ENCODE peak calls at places on chromosomes 6 and 20, in six cellular contexts. W is colonic mucosa, V is H1, B is fibroblast of lung, F is H9, P is IMR-90. T is an unnamed sample.

GRCh38 chr20:63863798-63864544 is 1.1 kb upstream of the TPD52L2 start:
- DNase-seq in W (peak), V (peak), B (peak), F (peak), P (peak), T (peak)

GRCh38 chr20:50043573-50044352 is 61.0 kb downstream of the SNAI1 start:
- DNase-seq in W (no peak), V (no peak), B (no peak), F (no peak), P (no peak), T (no peak)

GRCh38 chr20:63317601-63318291 is 24.8 kb downstream of the COL20A1 start:
- DNase-seq in W (no peak), V (no peak), B (no peak), F (no peak), P (no peak), T (no peak)

GRCh38 chr6:139144490-139145085 is 9.7 kb downstream of the HECA start:
- DNase-seq in W (no peak), V (no peak), B (no peak), F (no peak), P (no peak), T (no peak)

GRCh38 chr6:28655164-28655563 is 129.5 kb downstream of the GPX5 start:
- DNase-seq in W (no peak), V (no peak), B (no peak), F (no peak), P (no peak), T (no peak)

GRCh38 chr6:166908812-166909211 is 47.5 kb downstream of the RNASET2 start:
- DNase-seq in W (no peak), V (no peak), B (no peak), F (no peak), P (no peak), T (no peak)

GRCh38 chr6:46850781-46851180 is 57.6 kb downstream of the MEP1A start:
- DNase-seq in W (no peak), V (no peak), B (no peak), F (no peak), P (no peak), T (peak)

GRCh38 chr6:135423649-135424128 is 73.9 kb downstream of the AHI1 start:
- DNase-seq in W (no peak), V (no peak), B (peak), F (no peak), P (peak), T (peak)

GRCh38 chr6:158653577-158654354 is 3.9 kb downstream of the SYTL3 start:
- DNase-seq in W (peak), V (no peak), B (peak), F (no peak), P (peak), T (peak)

GRCh38 chr20:58706975-58707681 is 14.5 kb downstream of the NPEPL1 start:
- DNase-seq in W (peak), V (peak), B (no peak), F (no peak), P (no peak), T (no peak)

GRCh38 chr6:125230674-125231073 is 71.1 kb downstream of the HDDC2 start:
- DNase-seq in W (no peak), V (no peak), B (no peak), F (no peak), P (no peak), T (peak)

GRCh38 chr6:155561262-155561970 is 105.8 kb upstream of the NOX3 start:
- DNase-seq in W (no peak), V (no peak), B (peak), F (no peak), P (peak), T (peak)

GRCh38 chr6:88655586-88655985 is 307.8 kb downstream of the RNGTT start:
- DNase-seq in W (no peak), V (no peak), B (no peak), F (no peak), P (no peak), T (no peak)

GRCh38 chr6:139240161-139241010 is 51.4 kb downstream of the TXLNB start:
- DNase-seq in W (peak), V (no peak), B (peak), F (no peak), P (peak), T (peak)

GRCh38 chr20:17898548-17898994 is 70.0 kb downstream of the SNX5 start:
- DNase-seq in W (peak), V (peak), B (peak), F (peak), P (peak), T (peak)

GRCh38 chr20:2559641-2560040 is 23.3 kb downstream of the TMC2 start:
- DNase-seq in W (no peak), V (no peak), B (no peak), F (no peak), P (no peak), T (no peak)

GRCh38 chr6:134683783-134684765 is 265.8 kb downstream of the ALDH8A1 start:
- DNase-seq in W (no peak), V (no peak), B (peak), F (no peak), P (peak), T (peak)

GRCh38 chr20:38138086-38138777 is 26.8 kb downstream of the TGM2 start:
- DNase-seq in W (no peak), V (no peak), B (no peak), F (no peak), P (no peak), T (no peak)

GRCh38 chr6:132054525-132054924 is 103.4 kb upstream of the CCN2 start:
- DNase-seq in W (no peak), V (no peak), B (peak), F (no peak), P (peak), T (peak)

GRCh38 chr6:61887425-61887824 is 398.6 kb downstream of the KHDRBS2 start:
- DNase-seq in W (no peak), V (no peak), B (no peak), F (no peak), P (no peak), T (no peak)

GRCh38 chr6:135222623-135223022 is 41.5 kb downstream of the MYB start:
- DNase-seq in W (no peak), V (no peak), B (no peak), F (no peak), P (no peak), T (no peak)

GRCh38 chr6:27669278-27669797 is 196.4 kb upstream of the ZNF184 start:
- DNase-seq in W (no peak), V (no peak), B (no peak), F (no peak), P (no peak), T (no peak)

GRCh38 chr20:2005831-2006426 is 12.1 kb upstream of the PDYN start:
- DNase-seq in W (peak), V (peak), B (peak), F (peak), P (peak), T (peak)

DNA sequence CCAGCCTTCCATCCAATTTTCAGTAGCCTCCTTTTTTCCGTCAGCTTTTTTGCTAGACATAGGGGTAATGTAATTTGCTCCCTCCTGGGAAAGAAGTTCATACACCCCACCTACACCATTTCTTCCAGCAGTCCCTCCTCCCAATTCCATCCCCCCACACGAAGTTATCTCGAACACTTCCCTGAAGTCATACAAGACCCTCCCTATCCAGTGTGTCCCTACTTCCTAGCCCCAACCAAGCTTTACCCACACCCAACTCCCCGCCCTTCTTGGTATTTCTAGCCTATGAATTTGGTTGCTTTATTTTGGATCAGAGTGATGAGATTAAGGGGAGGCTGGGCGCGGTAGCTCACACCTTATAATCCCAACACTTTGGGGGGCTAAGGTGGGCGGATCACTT is 1.0 kb downstream of the UBE2C start:
- DNase-seq in W (no peak), V (no peak), B (no peak), F (no peak), P (no peak), T (no peak)
- H3K9ac ChIP-seq in W (no peak), V (peak), B (peak), F (peak), P (peak), T (peak)

DNA sequence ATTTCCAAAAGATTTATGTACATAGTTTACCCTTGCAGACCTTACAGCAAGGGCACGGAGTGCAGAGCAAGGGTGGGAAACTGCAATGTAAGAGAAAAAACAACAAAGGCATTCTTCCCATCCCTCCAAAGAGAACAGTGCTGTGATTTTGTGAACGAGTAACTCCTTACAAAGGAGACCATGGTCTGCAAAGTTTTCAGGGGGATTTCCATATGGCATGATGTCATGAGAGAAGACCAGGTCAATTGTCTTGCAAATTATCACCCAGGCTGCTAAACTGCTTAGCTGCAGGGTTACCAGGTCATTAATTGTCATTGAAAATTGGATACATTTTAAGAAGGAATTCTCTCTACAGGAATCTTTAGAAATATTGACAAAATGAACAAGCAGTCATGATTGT is 58.3 kb downstream of the LAMP5 start:
- DNase-seq in W (no peak), V (no peak), B (no peak), F (peak), P (no peak), T (no peak)
- H3K9ac ChIP-seq in W (no peak), V (peak), B (no peak), F (peak), P (no peak), T (no peak)

GRCh38 chr6:613981-614380 is 42.9 kb downstream of the HUS1B start:
- DNase-seq in W (no peak), V (no peak), B (no peak), F (no peak), P (no peak), T (no peak)
- H3K9ac ChIP-seq in W (no peak), V (no peak), B (no peak), F (no peak), P (no peak), T (no peak)

DNA sequence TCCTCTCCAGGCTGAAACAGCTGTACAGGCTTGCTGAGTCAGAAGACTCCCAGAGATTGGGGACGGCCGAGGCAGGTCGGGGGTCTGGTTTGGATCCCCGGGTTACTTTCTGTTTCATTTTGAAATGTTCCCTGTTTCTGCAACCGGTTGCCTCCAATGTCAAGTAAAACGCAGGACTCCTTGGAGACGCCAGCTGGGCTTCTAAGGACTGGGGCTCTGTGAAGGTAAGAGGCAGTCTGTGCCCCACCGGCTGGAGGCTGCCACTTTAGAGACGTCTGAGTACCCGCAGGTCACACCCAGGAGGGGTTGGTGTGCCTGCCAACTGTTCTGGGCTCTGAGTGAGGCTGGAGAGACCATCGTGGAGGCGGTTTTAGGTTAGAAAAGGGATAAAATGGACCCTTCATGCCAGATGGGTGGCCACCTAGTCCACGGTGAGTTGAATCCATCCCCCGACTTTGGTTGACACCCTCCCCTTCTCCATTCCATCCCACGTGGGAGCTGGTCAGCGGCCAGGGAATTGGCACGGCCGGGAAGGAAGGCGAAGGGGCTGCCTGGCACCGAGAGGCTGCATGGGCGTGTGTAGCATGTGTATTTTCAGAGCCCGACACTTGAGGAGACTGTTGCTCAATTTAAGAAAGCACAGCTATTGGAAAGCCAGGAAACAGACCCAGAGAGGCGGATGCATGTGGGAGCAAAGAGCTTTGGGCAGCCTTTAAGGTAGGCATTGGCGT is 240.9 kb downstream of the PHACTR1 start:
- DNase-seq in W (peak), V (peak), B (peak), F (peak), P (peak), T (peak)
- H3K9ac ChIP-seq in W (peak), V (no peak), B (peak), F (no peak), P (no peak), T (peak)

GRCh38 chr6:160030103-160030502 is 61.2 kb downstream of the IGF2R start:
- DNase-seq in W (peak), V (no peak), B (peak), F (no peak), P (peak), T (peak)

GRCh38 chr6:160032538-160032937 is 63.7 kb downstream of the IGF2R start:
- DNase-seq in W (no peak), V (no peak), B (no peak), F (no peak), P (no peak), T (no peak)

GRCh38 chr6:160029525-160029924 is 60.6 kb downstream of the IGF2R start:
- DNase-seq in W (no peak), V (no peak), B (no peak), F (no peak), P (no peak), T (no peak)

GRCh38 chr6:160028487-160029275 is 59.8 kb downstream of the IGF2R start:
- DNase-seq in W (no peak), V (no peak), B (no peak), F (no peak), P (no peak), T (no peak)

DNA sequence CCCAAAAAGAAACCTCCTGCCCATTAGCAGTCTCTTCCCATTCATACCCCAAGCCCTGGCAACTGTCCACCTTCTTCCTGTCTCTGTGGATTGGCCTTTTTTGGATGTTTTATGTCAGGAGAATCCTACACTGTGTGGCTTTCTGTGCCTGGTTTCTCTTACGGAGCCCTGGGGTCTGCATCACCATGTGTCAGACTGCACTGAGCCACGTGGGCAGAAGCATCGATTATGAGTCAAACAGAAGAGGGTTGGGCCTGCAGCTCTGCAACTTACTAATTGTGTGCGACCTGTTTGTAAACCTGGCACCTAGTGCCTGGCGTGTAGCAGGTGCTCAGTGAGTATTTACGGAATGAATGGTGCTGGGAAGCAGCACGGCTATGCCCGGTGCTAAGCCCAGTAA is 62.6 kb downstream of the IGF2R start:
- DNase-seq in W (no peak), V (no peak), B (peak), F (no peak), P (peak), T (peak)
- H3K9ac ChIP-seq in W (no peak), V (no peak), B (no peak), F (no peak), P (no peak), T (no peak)

GRCh38 chr6:112906737-112907136 is 559.6 kb downstream of the RFPL4B start:
- DNase-seq in W (no peak), V (no peak), B (peak), F (no peak), P (peak), T (peak)
- H3K9ac ChIP-seq in W (no peak), V (no peak), B (no peak), F (no peak), P (no peak), T (peak)

GRCh38 chr6:31162463-31163165 is 4.2 kb downstream of the TCF19 start:
- DNase-seq in W (no peak), V (peak), B (no peak), F (peak), P (no peak), T (no peak)

GRCh38 chr6:31161216-31162126 is 3.1 kb downstream of the TCF19 start:
- DNase-seq in W (no peak), V (no peak), B (no peak), F (no peak), P (no peak), T (no peak)

GRCh38 chr6:31168606-31169005 is 1.9 kb downstream of the POU5F1 start:
- DNase-seq in W (no peak), V (no peak), B (no peak), F (no peak), P (no peak), T (no peak)

GRCh38 chr6:31165986-31166385 is 4.5 kb downstream of the POU5F1 start:
- DNase-seq in W (no peak), V (no peak), B (no peak), F (no peak), P (no peak), T (no peak)

GRCh38 chr6:31163922-31164321 is 5.5 kb downstream of the TCF19 start:
- DNase-seq in W (no peak), V (no peak), B (peak), F (no peak), P (peak), T (no peak)
- H3K9ac ChIP-seq in W (no peak), V (no peak), B (no peak), F (no peak), P (no peak), T (no peak)